ENCODE peak calls at places on chromosomes 5 and 9, in five cellular contexts. W, T, I, H and L are unnamed samples.

GRCh38 chr5:57718155-57718554 is 235.5 kb upstream of the ACTBL2 start:
- DNase-seq in H (peak), T (no peak), W (peak), I (no peak), L (no peak)

GRCh38 chr9:37801287-37801850 is 772 bp downstream of the DCAF10 start:
- DNase-seq in T (no peak), I (no peak), W (peak), H (peak), L (no peak)

GRCh38 chr5:173302546-173303155 is 25.6 kb downstream of the STC2 start:
- DNase-seq in H (peak), I (no peak), T (no peak), W (peak), L (no peak)

GRCh38 chr9:31740705-31741104 is 643.7 kb upstream of the ACO1 start:
- DNase-seq in I (no peak), W (no peak), T (no peak), H (peak), L (no peak)

GRCh38 chr5:137696481-137696880 is 39.4 kb downstream of the KLHL3 start:
- DNase-seq in T (no peak), I (no peak), H (no peak), W (no peak), L (no peak)

GRCh38 chr9:94174164-94174563 is 84.9 kb upstream of the ZNF169 start:
- DNase-seq in H (no peak), I (no peak), T (no peak), W (no peak), L (no peak)

GRCh38 chr5:153551537-153552079 is 61.1 kb downstream of the GRIA1 start:
- DNase-seq in T (no peak), I (no peak), W (peak), H (peak), L (no peak)

GRCh38 chr5:88743231-88743879 is 139.6 kb downstream of the MEF2C start:
- DNase-seq in T (no peak), H (peak), W (no peak), I (no peak), L (no peak)